ENCODE peak calls at places on chromosomes 12 and 14, in four cellular contexts. I is stimulated activated CD8-positive, alpha-beta memory T cell treated with anti-CD3 and anti-CD28 coated beads, Interleukin-4, amount 100 ng/mL, for 1 hour; B is adipocyte; K is GM23248. M is an unnamed sample.

GRCh38 chr14:75501080-75501479 is 21.2 kb upstream of the BATF start:
- DNase-seq in I (no peak), B (no peak), K (no peak), M (no peak)

GRCh38 chr12:95385246-95385645 is 88.7 kb upstream of the METAP2 start:
- DNase-seq in I (no peak), B (peak), K (peak), M (no peak)

GRCh38 chr12:93938317-93938716 is 210.1 kb upstream of the PLXNC1 start:
- DNase-seq in I (no peak), B (no peak), K (no peak), M (no peak)

GRCh38 chr14:34750670-34751069 is 36.3 kb upstream of the CFL2 start:
- DNase-seq in I (no peak), B (peak), K (peak), M (no peak)

GRCh38 chr12:630656-631632 is 32.3 kb downstream of the NINJ2 start:
- DNase-seq in I (peak), B (no peak), K (no peak), M (peak)

GRCh38 chr14:22882529-22883190 is 362 bp upstream of the REM2 start:
- DNase-seq in I (no peak), B (no peak), K (peak), M (no peak)

GRCh38 chr14:57317248-57317833 is 48.6 kb downstream of the AP5M1 start:
- DNase-seq in I (peak), B (peak), K (peak), M (peak)

GRCh38 chr12:92139634-92140555 is 5.8 kb downstream of the BTG1 start:
- DNase-seq in I (no peak), B (peak), K (peak), M (no peak)

GRCh38 chr12:13799574-13799973 is 181.8 kb downstream of the GRIN2B start:
- DNase-seq in I (no peak), B (no peak), K (no peak), M (no peak)

GRCh38 chr12:32505067-32505466 is 105.7 kb downstream of the FGD4 start:
- DNase-seq in I (no peak), B (peak), K (no peak), M (no peak)

GRCh38 chr12:95548056-95548538 is 3.2 kb downstream of the USP44 start:
- DNase-seq in I (no peak), B (peak), K (peak), M (peak)

GRCh38 chr14:74875941-74876913 is at the start of gene PROX2:
- DNase-seq in I (no peak), B (no peak), K (peak), M (no peak)